ENCODE peak calls at places on chromosomes 7 and 10, in ten cellular contexts. One of them, this sample, is unnamed.

GRCh38 chr7:146635200-146636032 is 518.8 kb downstream of the CNTNAP2 start:
- DNase-seq in germinal center: no peak
- DNase-seq in fibroblast of villous mesenchyme: no peak
- DNase-seq in head of caudate nucleus: no peak
- DNase-seq in adipocyte: no peak
- DNase-seq in hepatocyte: peak
- DNase-seq in activated naive CD8-positive, alpha-beta T cell treated with anti-CD3 and anti-CD28 coated beads for 36 hours: no peak
- DNase-seq in brain microvascular endothelial cell: no peak
- DNase-seq in AG09309: no peak
- DNase-seq in SJSA1: no peak
- DNase-seq in this sample: no peak

GRCh38 chr10:122143238-122143841 is 127.8 kb upstream of the BTBD16 start:
- DNase-seq in germinal center: no peak
- DNase-seq in fibroblast of villous mesenchyme: no peak
- DNase-seq in head of caudate nucleus: peak
- DNase-seq in adipocyte: no peak
- DNase-seq in hepatocyte: no peak
- DNase-seq in activated naive CD8-positive, alpha-beta T cell treated with anti-CD3 and anti-CD28 coated beads for 36 hours: no peak
- DNase-seq in brain microvascular endothelial cell: no peak
- DNase-seq in AG09309: no peak
- DNase-seq in SJSA1: no peak
- DNase-seq in this sample: no peak

GRCh38 chr7:41987-42386 is 150.4 kb upstream of the FAM20C start:
- DNase-seq in germinal center: no peak
- DNase-seq in fibroblast of villous mesenchyme: no peak
- DNase-seq in head of caudate nucleus: peak
- DNase-seq in adipocyte: peak
- DNase-seq in hepatocyte: no peak
- DNase-seq in activated naive CD8-positive, alpha-beta T cell treated with anti-CD3 and anti-CD28 coated beads for 36 hours: no peak
- DNase-seq in brain microvascular endothelial cell: no peak
- DNase-seq in AG09309: no peak
- DNase-seq in SJSA1: no peak
- DNase-seq in this sample: no peak

GRCh38 chr10:65394898-65395297 is 1530.9 kb upstream of the LRRTM3 start:
- DNase-seq in germinal center: no peak
- DNase-seq in fibroblast of villous mesenchyme: no peak
- DNase-seq in head of caudate nucleus: no peak
- DNase-seq in adipocyte: no peak
- DNase-seq in hepatocyte: no peak
- DNase-seq in activated naive CD8-positive, alpha-beta T cell treated with anti-CD3 and anti-CD28 coated beads for 36 hours: no peak
- DNase-seq in brain microvascular endothelial cell: peak
- DNase-seq in AG09309: no peak
- DNase-seq in SJSA1: no peak
- DNase-seq in this sample: peak

GRCh38 chr10:3959370-3960266 is 174.6 kb upstream of the KLF6 start:
- DNase-seq in germinal center: no peak
- DNase-seq in fibroblast of villous mesenchyme: no peak
- DNase-seq in head of caudate nucleus: no peak
- DNase-seq in adipocyte: no peak
- DNase-seq in hepatocyte: no peak
- DNase-seq in activated naive CD8-positive, alpha-beta T cell treated with anti-CD3 and anti-CD28 coated beads for 36 hours: no peak
- DNase-seq in brain microvascular endothelial cell: no peak
- DNase-seq in AG09309: no peak
- DNase-seq in SJSA1: no peak
- DNase-seq in this sample: no peak

GRCh38 chr7:152699101-152699500 is 23.2 kb upstream of the XRCC2 start:
- DNase-seq in germinal center: no peak
- DNase-seq in fibroblast of villous mesenchyme: no peak
- DNase-seq in head of caudate nucleus: no peak
- DNase-seq in adipocyte: no peak
- DNase-seq in hepatocyte: no peak
- DNase-seq in activated naive CD8-positive, alpha-beta T cell treated with anti-CD3 and anti-CD28 coated beads for 36 hours: no peak
- DNase-seq in brain microvascular endothelial cell: no peak
- DNase-seq in AG09309: no peak
- DNase-seq in SJSA1: no peak
- DNase-seq in this sample: no peak

GRCh38 chr7:44218418-44219201 is 17.8 kb downstream of the YKT6 start:
- DNase-seq in germinal center: no peak
- DNase-seq in fibroblast of villous mesenchyme: peak
- DNase-seq in head of caudate nucleus: peak
- DNase-seq in adipocyte: no peak
- DNase-seq in hepatocyte: no peak
- DNase-seq in activated naive CD8-positive, alpha-beta T cell treated with anti-CD3 and anti-CD28 coated beads for 36 hours: no peak
- DNase-seq in brain microvascular endothelial cell: no peak
- DNase-seq in AG09309: no peak
- DNase-seq in SJSA1: no peak
- DNase-seq in this sample: no peak

GRCh38 chr7:106644999-106645398 is 16.0 kb downstream of the CCDC71L start:
- DNase-seq in germinal center: peak
- DNase-seq in fibroblast of villous mesenchyme: no peak
- DNase-seq in head of caudate nucleus: no peak
- DNase-seq in adipocyte: no peak
- DNase-seq in hepatocyte: no peak
- DNase-seq in activated naive CD8-positive, alpha-beta T cell treated with anti-CD3 and anti-CD28 coated beads for 36 hours: no peak
- DNase-seq in brain microvascular endothelial cell: no peak
- DNase-seq in AG09309: no peak
- DNase-seq in SJSA1: no peak
- DNase-seq in this sample: no peak

GRCh38 chr7:94562525-94562924 is 52.9 kb downstream of the CASD1 start:
- DNase-seq in germinal center: no peak
- DNase-seq in fibroblast of villous mesenchyme: no peak
- DNase-seq in head of caudate nucleus: no peak
- DNase-seq in adipocyte: no peak
- DNase-seq in hepatocyte: no peak
- DNase-seq in activated naive CD8-positive, alpha-beta T cell treated with anti-CD3 and anti-CD28 coated beads for 36 hours: no peak
- DNase-seq in brain microvascular endothelial cell: no peak
- DNase-seq in AG09309: no peak
- DNase-seq in SJSA1: peak
- DNase-seq in this sample: no peak

GRCh38 chr10:87618470-87619423 is 40.9 kb upstream of the PAPSS2 start:
- DNase-seq in germinal center: no peak
- DNase-seq in fibroblast of villous mesenchyme: peak
- DNase-seq in head of caudate nucleus: no peak
- DNase-seq in adipocyte: no peak
- DNase-seq in hepatocyte: peak
- DNase-seq in activated naive CD8-positive, alpha-beta T cell treated with anti-CD3 and anti-CD28 coated beads for 36 hours: no peak
- DNase-seq in brain microvascular endothelial cell: no peak
- DNase-seq in AG09309: no peak
- DNase-seq in SJSA1: no peak
- DNase-seq in this sample: no peak

GRCh38 chr7:146902728-146903127 is 786.1 kb downstream of the CNTNAP2 start:
- DNase-seq in germinal center: no peak
- DNase-seq in fibroblast of villous mesenchyme: no peak
- DNase-seq in head of caudate nucleus: no peak
- DNase-seq in adipocyte: no peak
- DNase-seq in hepatocyte: no peak
- DNase-seq in activated naive CD8-positive, alpha-beta T cell treated with anti-CD3 and anti-CD28 coated beads for 36 hours: no peak
- DNase-seq in brain microvascular endothelial cell: no peak
- DNase-seq in AG09309: no peak
- DNase-seq in SJSA1: no peak
- DNase-seq in this sample: no peak

GRCh38 chr10:74859546-74859945 is 33.1 kb downstream of the KAT6B start:
- DNase-seq in germinal center: no peak
- DNase-seq in fibroblast of villous mesenchyme: no peak
- DNase-seq in head of caudate nucleus: no peak
- DNase-seq in adipocyte: peak
- DNase-seq in hepatocyte: no peak
- DNase-seq in activated naive CD8-positive, alpha-beta T cell treated with anti-CD3 and anti-CD28 coated beads for 36 hours: no peak
- DNase-seq in brain microvascular endothelial cell: no peak
- DNase-seq in AG09309: no peak
- DNase-seq in SJSA1: no peak
- DNase-seq in this sample: no peak

GRCh38 chr10:32985781-32986350 is 27.8 kb upstream of the ITGB1 start:
- DNase-seq in germinal center: no peak
- DNase-seq in fibroblast of villous mesenchyme: peak
- DNase-seq in head of caudate nucleus: no peak
- DNase-seq in adipocyte: peak
- DNase-seq in hepatocyte: no peak
- DNase-seq in activated naive CD8-positive, alpha-beta T cell treated with anti-CD3 and anti-CD28 coated beads for 36 hours: no peak
- DNase-seq in brain microvascular endothelial cell: peak
- DNase-seq in AG09309: no peak
- DNase-seq in SJSA1: peak
- DNase-seq in this sample: no peak

GRCh38 chr10:22310928-22311327 is 5.3 kb upstream of the COMMD3 start:
- DNase-seq in germinal center: no peak
- DNase-seq in fibroblast of villous mesenchyme: no peak
- DNase-seq in head of caudate nucleus: no peak
- DNase-seq in adipocyte: no peak
- DNase-seq in hepatocyte: no peak
- DNase-seq in activated naive CD8-positive, alpha-beta T cell treated with anti-CD3 and anti-CD28 coated beads for 36 hours: no peak
- DNase-seq in brain microvascular endothelial cell: no peak
- DNase-seq in AG09309: no peak
- DNase-seq in SJSA1: no peak
- DNase-seq in this sample: no peak

GRCh38 chr7:36084485-36085091 is 68.5 kb upstream of the EEPD1 start:
- DNase-seq in germinal center: no peak
- DNase-seq in fibroblast of villous mesenchyme: peak
- DNase-seq in head of caudate nucleus: no peak
- DNase-seq in adipocyte: peak
- DNase-seq in hepatocyte: peak
- DNase-seq in activated naive CD8-positive, alpha-beta T cell treated with anti-CD3 and anti-CD28 coated beads for 36 hours: no peak
- DNase-seq in brain microvascular endothelial cell: peak
- DNase-seq in AG09309: peak
- DNase-seq in SJSA1: peak
- DNase-seq in this sample: no peak

GRCh38 chr10:110859947-110860376 is 11.8 kb upstream of the PDCD4 start:
- DNase-seq in germinal center: no peak
- DNase-seq in fibroblast of villous mesenchyme: peak
- DNase-seq in head of caudate nucleus: no peak
- DNase-seq in adipocyte: peak
- DNase-seq in hepatocyte: peak
- DNase-seq in activated naive CD8-positive, alpha-beta T cell treated with anti-CD3 and anti-CD28 coated beads for 36 hours: no peak
- DNase-seq in brain microvascular endothelial cell: peak
- DNase-seq in AG09309: peak
- DNase-seq in SJSA1: no peak
- DNase-seq in this sample: no peak